ENCODE peak calls at places on chromosomes 7 and 10, in five cellular contexts. N, W, Y, U and E are unnamed samples.

GRCh38 chr7:10476642-10477041 is 497.0 kb upstream of the PHF14 start:
- DNase-seq in N (no peak), W (no peak), Y (no peak), U (no peak), E (no peak)

GRCh38 chr7:73418113-73418703 is 15.4 kb upstream of the FZD9 start:
- DNase-seq in N (no peak), W (no peak), Y (no peak), U (no peak), E (no peak)

GRCh38 chr7:129655801-129656200 is 44.3 kb downstream of the NRF1 start:
- DNase-seq in N (no peak), W (no peak), Y (no peak), U (no peak), E (no peak)

GRCh38 chr7:21939136-21939857 is 6.4 kb downstream of the CDCA7L start:
- DNase-seq in N (no peak), W (peak), Y (no peak), U (no peak), E (peak)

GRCh38 chr10:50416181-50416824 is 165.0 kb upstream of the ASAH2 start:
- DNase-seq in N (no peak), W (no peak), Y (peak), U (no peak), E (peak)

GRCh38 chr7:154409703-154410311 is 357.6 kb downstream of the DPP6 start:
- DNase-seq in N (no peak), W (peak), Y (no peak), U (no peak), E (peak)

GRCh38 chr10:45058580-45058979 is 57.9 kb downstream of the ZNF22 start:
- DNase-seq in N (no peak), W (no peak), Y (no peak), U (peak), E (peak)

GRCh38 chr10:131162211-131162610 is 149.3 kb downstream of the TCERG1L start:
- DNase-seq in N (no peak), W (no peak), Y (no peak), U (no peak), E (no peak)

GRCh38 chr7:105830405-105831218 is 45.8 kb downstream of the ATXN7L1 start:
- DNase-seq in N (no peak), W (peak), Y (peak), U (no peak), E (peak)

GRCh38 chr7:134948736-134949135 is 37.6 kb upstream of the AGBL3 start:
- DNase-seq in N (no peak), W (peak), Y (peak), U (no peak), E (peak)

GRCh38 chr7:5414876-5415275 is 8.8 kb downstream of the TNRC18 start:
- DNase-seq in N (peak), W (peak), Y (no peak), U (no peak), E (no peak)

GRCh38 chr10:18233775-18234174 is 93.6 kb downstream of the CACNB2 start:
- DNase-seq in N (no peak), W (no peak), Y (peak), U (no peak), E (no peak)
- TF ChIP-seq CTCF in N (no peak), W (no peak), Y (peak), U (no peak), E (peak)

GRCh38 chr10:71241114-71241898 is 28.9 kb downstream of the UNC5B start:
- DNase-seq in N (no peak), W (peak), Y (peak), U (no peak), E (peak)

GRCh38 chr10:71243756-71244637 is 31.6 kb downstream of the UNC5B start:
- DNase-seq in N (no peak), W (no peak), Y (no peak), U (no peak), E (no peak)

GRCh38 chr10:71239946-71240795 is 27.8 kb downstream of the UNC5B start:
- DNase-seq in N (no peak), W (no peak), Y (no peak), U (no peak), E (no peak)

GRCh38 chr10:71242621-71243009 is 30.2 kb downstream of the UNC5B start:
- DNase-seq in N (no peak), W (no peak), Y (no peak), U (no peak), E (no peak)

DNA sequence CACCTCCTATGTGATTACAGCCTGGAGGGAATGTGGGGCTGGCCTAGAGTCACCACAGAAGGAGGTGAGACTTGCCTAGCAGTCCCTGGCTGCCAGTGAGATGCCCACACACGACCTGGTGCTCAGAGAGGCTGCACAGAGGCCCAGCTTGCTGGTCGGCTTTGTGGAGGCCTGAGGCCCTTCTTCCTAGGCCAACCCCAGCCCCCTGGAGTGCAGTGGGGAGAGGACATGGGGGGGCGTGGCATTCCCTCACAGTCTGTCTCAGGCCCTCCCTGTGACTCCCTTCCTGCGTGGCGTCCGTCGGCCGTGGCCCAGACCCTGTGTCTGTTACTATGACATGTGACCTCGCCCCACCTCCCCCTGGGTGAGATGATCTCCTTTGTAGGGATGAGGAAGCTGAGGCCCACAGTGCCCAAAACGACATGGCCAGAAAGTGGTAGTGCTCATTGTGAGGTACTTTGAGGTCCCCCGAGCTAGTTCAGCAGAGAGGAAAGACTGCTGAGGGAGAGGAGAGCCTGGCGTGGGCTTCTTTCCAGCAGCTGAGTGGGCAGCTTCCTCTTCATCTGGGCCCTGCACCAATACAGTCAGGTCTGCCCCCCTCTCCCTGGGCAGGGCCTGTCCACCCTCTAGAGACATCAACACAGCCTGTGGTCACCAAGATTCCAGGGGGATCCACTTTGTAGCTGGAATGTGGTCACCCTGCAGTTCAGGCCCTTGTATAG is 29.7 kb downstream of the UNC5B start:
- DNase-seq in N (no peak), W (peak), Y (no peak), U (no peak), E (no peak)
- H3K4me3 ChIP-seq in N (no peak), W (no peak), Y (no peak), U (no peak), E (no peak)

DNA sequence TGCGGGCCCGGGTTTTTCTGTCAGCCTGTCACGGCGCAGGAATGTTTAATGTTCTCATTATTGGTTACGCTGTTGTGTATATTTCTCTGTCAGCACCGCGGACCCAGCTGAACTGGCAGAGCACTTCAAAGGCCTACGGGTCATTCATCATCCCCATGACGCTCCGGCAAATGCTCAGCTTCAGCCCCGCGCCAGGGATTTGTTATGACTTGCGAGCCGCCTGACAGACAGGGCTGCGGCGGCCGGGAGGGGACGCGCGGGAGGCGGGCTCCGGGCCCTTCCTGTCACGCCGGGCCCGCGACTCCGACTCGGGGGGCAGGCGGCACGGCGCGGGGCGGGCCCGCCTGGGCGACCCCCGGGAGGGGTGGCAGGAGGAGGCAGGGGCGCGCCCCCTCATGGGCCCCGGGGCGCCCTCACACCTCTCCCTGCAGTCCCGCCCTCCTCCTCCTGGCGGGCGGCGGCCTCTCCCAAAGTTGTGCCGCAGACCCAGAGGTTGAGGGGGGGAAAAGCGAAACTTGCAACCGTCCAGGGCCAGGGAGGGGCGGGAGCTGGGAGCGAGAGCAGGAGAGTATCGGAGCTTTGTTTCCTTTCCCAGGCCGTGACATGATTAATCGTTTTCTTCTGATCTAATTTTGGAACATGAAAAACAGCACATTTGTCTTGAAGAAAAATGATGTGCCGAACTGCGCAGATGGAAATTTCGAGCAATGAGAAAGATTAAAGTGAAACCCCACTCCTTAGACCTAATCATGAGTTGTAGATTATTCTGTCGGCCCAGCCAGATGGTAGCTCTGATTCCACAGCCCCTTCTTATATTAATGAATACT is 59.3 kb upstream of the COMTD1 start:
- DNase-seq in N (peak), W (peak), Y (peak), U (peak), E (peak)
- TF ChIP-seq CTCF in N (peak), W (no peak), Y (peak), U (no peak), E (peak)

DNA sequence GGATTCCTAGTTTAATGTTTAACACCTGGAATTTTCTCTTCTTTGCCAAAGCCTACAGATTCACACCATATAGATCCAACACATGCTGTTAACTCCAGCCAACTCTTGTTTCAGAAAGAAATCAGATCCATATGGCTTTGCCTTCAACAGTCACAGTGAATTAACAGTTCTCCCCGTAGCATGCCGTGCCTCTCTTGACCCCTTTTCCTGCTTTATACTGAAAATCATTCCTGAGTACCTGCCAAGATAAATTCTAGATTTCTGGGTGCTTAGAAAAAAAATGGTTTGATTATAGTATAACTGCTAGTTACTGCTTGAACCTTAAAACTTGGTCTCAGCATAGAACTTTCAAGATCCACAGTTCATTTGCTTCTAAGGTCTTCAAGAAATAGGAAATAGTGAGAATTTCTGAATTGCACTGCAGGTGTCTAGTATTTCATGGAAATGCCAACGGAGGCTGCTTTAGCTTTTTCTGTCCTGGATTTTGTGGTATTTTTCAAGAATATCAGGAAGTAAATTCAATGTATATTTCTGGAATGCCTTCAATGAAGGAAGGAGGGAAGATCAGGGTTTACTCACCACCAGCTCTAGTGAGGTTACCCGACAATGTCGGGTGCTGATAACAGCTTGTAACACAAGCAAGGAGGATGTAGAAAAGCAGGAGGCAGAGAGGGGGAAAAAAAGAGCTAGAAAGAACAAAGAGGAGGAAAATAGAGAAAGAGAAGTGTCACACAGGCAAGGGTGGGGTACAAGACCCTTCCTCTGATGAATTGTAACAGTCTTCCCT is 6.6 kb downstream of the AASS start:
- DNase-seq in N (no peak), W (peak), Y (peak), U (no peak), E (peak)
- H3K4me3 ChIP-seq in N (peak), W (peak), Y (peak), U (no peak), E (peak)

DNA sequence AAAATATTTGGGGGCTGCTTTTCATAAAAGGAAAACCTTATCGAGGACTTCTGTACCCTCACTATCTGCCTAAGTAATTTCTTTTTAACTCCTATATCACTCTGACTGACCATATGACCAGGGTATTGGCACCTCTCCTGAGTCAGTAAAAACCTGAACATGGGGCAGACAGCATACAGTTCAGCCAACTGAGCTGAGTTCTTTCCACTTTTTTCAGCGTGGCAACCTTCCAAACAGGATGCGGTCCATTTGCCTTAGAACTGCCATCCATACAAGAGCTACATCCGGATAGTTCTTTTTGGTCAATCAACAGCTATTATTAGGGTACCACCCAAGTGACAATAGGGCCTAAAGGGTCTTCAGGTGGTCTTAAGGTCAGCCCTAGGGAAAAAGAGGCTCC is 122.6 kb downstream of the MARCHF5 start:
- DNase-seq in N (no peak), W (peak), Y (no peak), U (no peak), E (no peak)
- TF ChIP-seq CTCF in N (no peak), W (no peak), Y (no peak), U (no peak), E (no peak)

GRCh38 chr7:106870983-106871410 is 5.9 kb downstream of the PIK3CG start:
- DNase-seq in N (no peak), W (peak), Y (no peak), U (no peak), E (no peak)

GRCh38 chr7:106868364-106868763 is 3.3 kb downstream of the PIK3CG start:
- DNase-seq in N (no peak), W (no peak), Y (no peak), U (no peak), E (no peak)

GRCh38 chr7:106870528-106870927 is 5.4 kb downstream of the PIK3CG start:
- DNase-seq in N (no peak), W (no peak), Y (no peak), U (no peak), E (no peak)

GRCh38 chr7:106871793-106872571 is 6.9 kb downstream of the PIK3CG start:
- DNase-seq in N (no peak), W (no peak), Y (no peak), U (no peak), E (no peak)

DNA sequence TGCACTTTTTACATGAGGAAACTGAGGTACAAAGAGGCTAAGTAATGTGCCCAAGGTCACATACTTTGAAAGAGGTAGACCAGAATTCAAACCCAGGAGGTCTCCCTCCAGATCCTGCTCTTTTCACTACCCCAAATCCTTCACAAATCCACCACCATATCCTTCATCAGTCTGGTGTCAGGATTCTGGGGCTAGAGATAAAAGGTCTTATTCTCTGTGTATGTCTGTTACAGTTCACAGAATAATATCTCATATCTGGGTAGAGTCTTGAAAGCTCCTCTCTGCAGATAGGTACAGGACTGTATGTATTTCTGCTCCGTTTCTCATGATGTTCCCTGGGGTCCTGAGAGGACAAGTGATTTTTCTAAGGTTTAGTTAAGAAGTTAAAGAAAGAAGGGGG is 4.9 kb downstream of the PIK3CG start:
- DNase-seq in N (no peak), W (no peak), Y (no peak), U (no peak), E (no peak)
- H3K4me3 ChIP-seq in N (no peak), W (no peak), Y (no peak), U (no peak), E (no peak)

GRCh38 chr7:33334349-33334748 is 205.0 kb downstream of the BBS9 start:
- DNase-seq in N (no peak), W (peak), Y (peak), U (no peak), E (peak)
- TF ChIP-seq CTCF in N (no peak), W (no peak), Y (peak), U (no peak), E (peak)

GRCh38 chr10:122087436-122087835 is 98.5 kb downstream of the TACC2 start:
- DNase-seq in N (no peak), W (no peak), Y (no peak), U (no peak), E (no peak)
- H3K4me3 ChIP-seq in N (no peak), W (no peak), Y (no peak), U (no peak), E (no peak)

GRCh38 chr10:80202934-80203834 is 2.2 kb downstream of the ANXA11 start:
- DNase-seq in N (peak), W (peak), Y (peak), U (no peak), E (peak)
- TF ChIP-seq CTCF in N (no peak), W (peak), Y (peak), U (no peak), E (peak)